ENCODE peak calls at places on chromosomes 7 and 10, in four cellular contexts. L, D, O and X are unnamed samples.

GRCh38 chr10:122267849-122268737 is 3.0 kb upstream of the BTBD16 start:
- DNase-seq in D (peak), L (peak), O (peak), X (no peak)

GRCh38 chr7:112150823-112151641 is 55.2 kb downstream of the DOCK4 start:
- DNase-seq in L (no peak), O (peak), D (peak), X (no peak)

GRCh38 chr7:138907849-138908248 is 73.3 kb downstream of the KIAA1549 start:
- DNase-seq in L (no peak), O (no peak), D (no peak), X (no peak)

GRCh38 chr7:101546308-101546936 is 82.7 kb downstream of the MYL10 start:
- DNase-seq in D (no peak), O (no peak), L (no peak), X (no peak)

GRCh38 chr10:23081156-23081833 is 14.1 kb upstream of the MSRB2 start:
- DNase-seq in O (no peak), D (no peak), L (no peak), X (peak)

GRCh38 chr7:149067869-149068268 is 22.6 kb downstream of the ZNF786 start:
- DNase-seq in D (no peak), L (no peak), O (no peak), X (no peak)

GRCh38 chr7:80379034-80379433 is 132.8 kb downstream of the GNAT3 start:
- DNase-seq in O (peak), L (no peak), D (no peak), X (no peak)

GRCh38 chr7:157483971-157484410 is 147.2 kb downstream of the DNAJB6 start:
- DNase-seq in D (no peak), L (no peak), O (no peak), X (no peak)

GRCh38 chr10:4243651-4244050 is 458.6 kb upstream of the KLF6 start:
- DNase-seq in O (peak), L (no peak), D (no peak), X (no peak)

GRCh38 chr7:78563186-78563585 is 764.6 kb downstream of the PHTF2 start:
- DNase-seq in L (no peak), D (no peak), O (no peak), X (no peak)

GRCh38 chr7:119720541-119720940 is 552.4 kb upstream of the KCND2 start:
- DNase-seq in O (peak), L (no peak), D (no peak), X (no peak)

GRCh38 chr7:118366363-118366762 is 141.9 kb downstream of the ANKRD7 start:
- DNase-seq in O (no peak), D (no peak), L (no peak), X (no peak)

GRCh38 chr10:44752451-44753441 is 158.4 kb upstream of the TMEM72 start:
- DNase-seq in D (no peak), L (no peak), O (peak), X (peak)

GRCh38 chr7:142313528-142313927 is 55.7 kb upstream of the PRSS58 start:
- DNase-seq in O (no peak), L (no peak), D (no peak), X (no peak)

GRCh38 chr10:70169661-70170364 is 501 bp downstream of the SAR1A start:
- DNase-seq in O (no peak), L (no peak), D (no peak), X (no peak)

GRCh38 chr10:113709221-113709838 is 29.6 kb downstream of the CASP7 start:
- DNase-seq in L (no peak), O (peak), D (no peak), X (no peak)

GRCh38 chr7:35768346-35768745 is 32.5 kb upstream of the SEPTIN7 start:
- DNase-seq in D (peak), L (no peak), O (no peak), X (no peak)

GRCh38 chr7:26291699-26292538 is at the start of gene SNX10:
- DNase-seq in D (peak), O (peak), L (peak), X (no peak)

GRCh38 chr7:26686448-26686981 is 177.9 kb downstream of the SKAP2 start:
- DNase-seq in L (no peak), D (no peak), O (peak), X (no peak)

GRCh38 chr10:46544989-46545791 is 11.3 kb downstream of the GPRIN2 start:
- DNase-seq in D (no peak), L (peak), O (peak), X (no peak)

GRCh38 chr7:132049462-132050304 is 493.3 kb upstream of the PODXL start:
- DNase-seq in L (peak), D (no peak), O (peak), X (no peak)

GRCh38 chr10:4981722-4982471 is 18.7 kb downstream of the AKR1C1 start:
- DNase-seq in L (peak), D (no peak), O (peak), X (peak)

GRCh38 chr7:81195033-81195432 is 276.2 kb upstream of the SEMA3C start:
- DNase-seq in D (no peak), O (peak), L (no peak), X (no peak)

GRCh38 chr7:126574838-126575250 is 677.9 kb downstream of the GRM8 start:
- DNase-seq in L (no peak), D (no peak), O (peak), X (no peak)

GRCh38 chr7:16060492-16060891 is 360.8 kb downstream of the CRPPA start:
- DNase-seq in D (no peak), L (no peak), O (peak), X (no peak)

GRCh38 chr10:24390746-24391145 is 181.8 kb downstream of the KIAA1217 start:
- DNase-seq in D (no peak), O (peak), L (no peak), X (no peak)

GRCh38 chr7:149818536-149818840 is 19.7 kb upstream of the ZNF862 start:
- DNase-seq in D (no peak), L (no peak), O (no peak), X (no peak)

GRCh38 chr10:133276435-133277201 is at the start of gene ADAM8:
- DNase-seq in L (peak), O (no peak), D (no peak), X (no peak)

GRCh38 chr7:23471090-23471859 is 984 bp upstream of the IGF2BP3 start:
- DNase-seq in D (no peak), O (peak), L (peak), X (no peak)

GRCh38 chr10:69087600-69088470 is at the start of gene SRGN:
- DNase-seq in O (peak), L (no peak), D (peak), X (no peak)

GRCh38 chr10:27611209-27611608 is 107.1 kb downstream of the RAB18 start:
- DNase-seq in O (peak), D (no peak), L (no peak), X (no peak)

GRCh38 chr10:131580674-131581073 is 269.2 kb upstream of the TCERG1L start:
- DNase-seq in O (no peak), L (no peak), D (no peak), X (no peak)

GRCh38 chr10:112585960-112586359 is 138.9 kb downstream of the VTI1A start:
- DNase-seq in O (no peak), D (no peak), L (no peak), X (no peak)

GRCh38 chr10:79417266-79417665 is 28.2 kb downstream of the ZCCHC24 start:
- DNase-seq in O (no peak), D (no peak), L (no peak), X (no peak)

GRCh38 chr10:51471271-51471670 is 228.1 kb downstream of the CSTF2T start:
- DNase-seq in D (no peak), L (no peak), O (no peak), X (no peak)